ENCODE peak calls at places on chromosome 9, in four cellular contexts. S is left ventricle myocardium inferior, J is NCI-H510A treated with DMSO at 0.1 percent for 48 hours, G is HTR-8/SVneo. F is an unnamed sample.

GRCh38 chr9:5832093-5832542 is 799 bp downstream of the ERMP1 start:
- DNase-seq in S (no peak), J (no peak), G (no peak), F (no peak)

GRCh38 chr9:93004561-93004960 is 53.9 kb upstream of the SUSD3 start:
- DNase-seq in S (no peak), J (no peak), G (no peak), F (no peak)

GRCh38 chr9:34380034-34380510 is 3.4 kb upstream of the MYORG start:
- DNase-seq in S (no peak), J (no peak), G (no peak), F (no peak)

GRCh38 chr9:2085719-2086515 is 70.8 kb downstream of the SMARCA2 start:
- DNase-seq in S (no peak), J (no peak), G (no peak), F (no peak)

GRCh38 chr9:114929166-114929565 is 1.2 kb downstream of the TNFSF8 start:
- DNase-seq in S (no peak), J (no peak), G (no peak), F (no peak)

GRCh38 chr9:1495684-1496083 is 445.5 kb downstream of the DMRT2 start:
- DNase-seq in S (no peak), J (peak; percentile 88), G (no peak), F (no peak)

GRCh38 chr9:88645869-88646204 is 110.9 kb downstream of the NXNL2 start:
- DNase-seq in S (no peak), J (no peak), G (no peak), F (no peak)

GRCh38 chr9:112050544-112051475 is 124.3 kb downstream of the SUSD1 start:
- DNase-seq in S (no peak), J (no peak), G (peak; percentile 56), F (no peak)

GRCh38 chr9:69857131-69857530 is 36.5 kb downstream of the CFAP95 start:
- DNase-seq in S (no peak), J (no peak), G (peak; percentile 6), F (no peak)

GRCh38 chr9:111928342-111928720 is 31.7 kb downstream of the UGCG start:
- DNase-seq in S (no peak), J (no peak), G (no peak), F (no peak)

GRCh38 chr9:16704489-16705111 is 165.9 kb downstream of the BNC2 start:
- DNase-seq in S (peak; percentile 51), J (no peak), G (no peak), F (no peak)

GRCh38 chr9:38699337-38699736 is 20.6 kb downstream of the FAM240B start:
- DNase-seq in S (no peak), J (no peak), G (no peak), F (no peak)

GRCh38 chr9:114237781-114238180 is 82.4 kb downstream of the COL27A1 start:
- DNase-seq in S (no peak), J (no peak), G (no peak), F (no peak)

GRCh38 chr9:9754186-9754585 is 858.6 kb downstream of the PTPRD start:
- DNase-seq in S (no peak), J (no peak), G (no peak), F (no peak)